ENCODE peak calls at places on chromosomes 13 and 19, in six cellular contexts. T is endodermal cell, Q is cardiac muscle cell, O is PC-9, B is testis, C is HAP-1. L is an unnamed sample.

GRCh38 chr13:94063096-94063495 is 416.4 kb downstream of the DCT start:
- DNase-seq in T (no peak), Q (no peak), O (no peak), B (no peak), C (no peak), L (no peak)

GRCh38 chr19:47035127-47035494 is 13.3 kb downstream of the TMEM160 start:
- DNase-seq in T (peak; percentile 82), Q (no peak), O (no peak), B (no peak), C (peak; percentile 60), L (no peak)

GRCh38 chr19:7851623-7852500 is 21.8 kb downstream of the EVI5L start:
- DNase-seq in T (no peak), Q (no peak), O (no peak), B (no peak), C (no peak), L (peak; percentile 71)

GRCh38 chr19:18310966-18311365 is 11.9 kb downstream of the LSM4 start:
- DNase-seq in T (no peak), Q (no peak), O (no peak), B (no peak), C (no peak), L (no peak)

GRCh38 chr13:62933809-62934208 is 1518.2 kb upstream of the PCDH20 start:
- DNase-seq in T (no peak), Q (no peak), O (no peak), B (no peak), C (no peak), L (peak; percentile 24)

GRCh38 chr19:51375504-51376221 is 3.2 kb upstream of the NKG7 start:
- DNase-seq in T (no peak), Q (no peak), O (no peak), B (no peak), C (no peak), L (peak; percentile 32)

GRCh38 chr19:41707871-41708371 is 505 bp upstream of the CEACAM5 start:
- DNase-seq in T (peak; percentile 13), Q (no peak), O (no peak), B (no peak), C (no peak), L (no peak)

GRCh38 chr13:38395505-38395803 is 45.8 kb downstream of the UFM1 start:
- DNase-seq in T (no peak), Q (no peak), O (no peak), B (no peak), C (no peak), L (no peak)

GRCh38 chr13:114019367-114019766 is 45.5 kb upstream of the C13orf46 start:
- DNase-seq in T (peak; percentile 78), Q (no peak), O (no peak), B (peak; percentile 63), C (no peak), L (no peak)

GRCh38 chr19:46920341-46920740 is 59.5 kb downstream of the ARHGAP35 start:
- DNase-seq in T (no peak), Q (no peak), O (no peak), B (no peak), C (no peak), L (no peak)

GRCh38 chr13:114219406-114219805 is 15.3 kb upstream of the CDC16 start:
- DNase-seq in T (peak; percentile 10), Q (peak; percentile 50), O (no peak), B (no peak), C (no peak), L (no peak)

GRCh38 chr19:16032509-16033135 is 43.7 kb upstream of the TPM4 start:
- DNase-seq in T (peak; percentile 26), Q (no peak), O (no peak), B (peak; percentile 15), C (no peak), L (no peak)

DNA sequence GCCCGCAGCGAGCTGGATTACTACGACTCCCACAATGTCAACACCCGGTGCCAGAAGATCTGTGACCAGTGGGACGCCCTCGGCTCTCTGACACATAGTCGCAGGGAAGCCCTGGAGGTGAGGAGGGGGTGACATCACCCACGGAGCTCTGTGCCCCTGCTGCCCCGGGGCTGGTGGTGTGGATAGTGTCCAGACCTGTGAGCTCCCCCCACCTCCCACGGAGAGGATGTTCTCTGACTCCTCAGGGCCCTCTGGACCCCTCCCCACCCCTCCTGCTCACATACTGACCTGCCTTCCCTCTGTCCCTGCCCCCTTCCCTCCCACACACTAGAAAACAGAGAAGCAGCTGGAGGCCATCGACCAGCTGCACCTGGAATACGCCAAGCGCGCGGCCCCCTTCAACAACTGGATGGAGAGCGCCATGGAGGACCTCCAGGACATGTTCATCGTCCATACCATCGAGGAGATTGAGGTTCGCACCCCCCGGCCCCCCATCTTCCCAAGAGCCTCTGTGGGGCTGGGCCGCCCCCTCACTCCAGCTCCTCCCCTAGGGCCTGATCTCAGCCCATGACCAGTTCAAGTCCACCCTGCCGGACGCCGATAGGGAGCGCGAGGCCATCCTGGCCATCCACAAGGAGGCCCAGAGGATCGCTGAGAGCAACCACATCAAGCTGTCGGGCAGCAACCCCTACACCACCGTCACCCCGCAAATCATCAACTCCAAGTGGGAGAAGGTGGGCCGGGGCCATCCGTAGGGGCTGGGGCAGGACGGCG is 20.5 kb downstream of the CAPN12 start:
- DNase-seq in T (no peak), Q (no peak), O (no peak), B (no peak), C (no peak), L (no peak)
- H3K4me1 ChIP-seq in T (peaks cover 24% of the 10 kb centered on the region), Q (peaks cover 15% of the 10 kb centered on the region), O (peaks cover 11% of the 10 kb centered on the region), B (peaks cover 44% of the 10 kb centered on the region), C (no peaks in the 10 kb centered on the region), L (peaks cover 37% of the 10 kb centered on the region)

DNA sequence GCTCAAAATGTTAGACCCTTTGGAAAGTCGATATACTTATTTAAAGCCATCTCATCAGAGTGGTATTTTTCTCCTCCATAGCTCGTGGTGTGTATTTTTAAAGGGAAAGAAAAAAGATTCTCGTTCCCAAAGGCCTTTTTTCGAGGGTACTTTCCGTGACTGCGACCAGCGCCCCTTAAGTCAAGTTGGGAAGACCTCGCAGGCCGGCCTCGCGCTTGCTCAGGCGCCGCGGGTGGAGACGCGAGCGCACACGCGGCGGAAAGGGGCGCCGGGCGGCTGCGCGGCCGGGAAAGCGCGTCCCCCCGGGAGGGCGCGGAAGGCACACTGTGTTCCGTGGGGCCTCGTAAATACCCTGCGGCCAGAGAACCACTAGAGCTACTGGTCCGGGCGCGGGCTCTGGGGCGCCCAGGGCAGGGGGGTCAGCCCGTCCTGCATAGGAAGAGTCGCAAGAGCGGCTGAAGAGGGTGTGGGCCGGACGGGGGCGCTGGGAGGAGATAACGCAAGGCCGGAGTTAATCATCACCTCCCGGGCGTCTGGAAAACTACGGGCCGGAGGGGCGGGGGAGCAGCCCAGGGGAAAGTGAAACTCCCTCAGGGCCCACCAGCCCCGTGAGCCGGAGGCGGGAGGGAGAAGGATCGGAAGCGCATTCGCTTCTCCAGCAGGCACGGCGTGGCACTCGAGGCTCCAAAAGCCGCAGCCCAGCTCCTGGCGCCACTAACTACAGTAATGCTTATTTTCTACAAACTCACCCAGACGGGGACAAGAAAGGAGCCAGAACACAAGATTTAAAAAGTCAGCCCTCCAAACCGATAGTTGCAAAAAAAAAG is 1.2 kb upstream of the WBP4 start:
- DNase-seq in T (peak; percentile 96), Q (peak; percentile 93), O (peak; percentile 76), B (peak; percentile 87), C (peak; percentile 84), L (peak; percentile 97)
- H3K4me1 ChIP-seq in T (peaks cover 12% of the 10 kb centered on the region), Q (peaks cover 16% of the 10 kb centered on the region), O (peaks cover 37% of the 10 kb centered on the region), B (peaks cover 28% of the 10 kb centered on the region), C (peaks cover 29% of the 10 kb centered on the region), L (peaks cover 8% of the 10 kb centered on the region)

DNA sequence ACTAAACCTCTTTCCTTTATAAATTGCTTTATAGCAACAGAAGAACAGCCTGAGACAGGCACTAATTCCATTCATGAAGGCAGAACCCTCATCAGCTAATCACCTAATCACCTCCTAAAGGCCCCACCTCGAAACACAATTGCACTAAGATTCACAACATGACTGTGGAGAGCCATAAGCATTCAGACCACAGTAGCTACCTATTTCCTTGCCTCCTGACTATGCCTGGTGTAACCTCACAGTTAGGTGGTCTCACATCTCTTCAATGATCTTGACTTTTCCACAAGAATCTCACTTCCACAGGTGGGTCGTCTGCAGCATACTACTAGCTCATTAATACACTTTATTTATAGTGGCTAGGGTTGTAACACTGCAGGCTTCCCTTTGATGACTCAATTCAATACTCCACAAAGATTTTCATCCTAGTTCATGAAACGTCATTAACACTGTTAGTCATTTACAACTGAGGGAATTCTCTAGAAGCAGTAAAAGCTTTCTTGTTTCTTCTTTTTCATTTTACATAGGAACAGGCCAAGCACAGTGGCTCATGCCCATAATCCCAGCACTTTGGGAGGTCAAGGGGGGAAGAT is 27.1 kb downstream of the STK24 start:
- DNase-seq in T (no peak), Q (no peak), O (no peak), B (no peak), C (no peak), L (no peak)
- H3K4me1 ChIP-seq in T (peaks cover 4% of the 10 kb centered on the region), Q (peaks cover 9% of the 10 kb centered on the region), O (peaks cover 15% of the 10 kb centered on the region), B (peaks cover 6% of the 10 kb centered on the region), C (peaks cover 5% of the 10 kb centered on the region), L (no peaks in the 10 kb centered on the region)

DNA sequence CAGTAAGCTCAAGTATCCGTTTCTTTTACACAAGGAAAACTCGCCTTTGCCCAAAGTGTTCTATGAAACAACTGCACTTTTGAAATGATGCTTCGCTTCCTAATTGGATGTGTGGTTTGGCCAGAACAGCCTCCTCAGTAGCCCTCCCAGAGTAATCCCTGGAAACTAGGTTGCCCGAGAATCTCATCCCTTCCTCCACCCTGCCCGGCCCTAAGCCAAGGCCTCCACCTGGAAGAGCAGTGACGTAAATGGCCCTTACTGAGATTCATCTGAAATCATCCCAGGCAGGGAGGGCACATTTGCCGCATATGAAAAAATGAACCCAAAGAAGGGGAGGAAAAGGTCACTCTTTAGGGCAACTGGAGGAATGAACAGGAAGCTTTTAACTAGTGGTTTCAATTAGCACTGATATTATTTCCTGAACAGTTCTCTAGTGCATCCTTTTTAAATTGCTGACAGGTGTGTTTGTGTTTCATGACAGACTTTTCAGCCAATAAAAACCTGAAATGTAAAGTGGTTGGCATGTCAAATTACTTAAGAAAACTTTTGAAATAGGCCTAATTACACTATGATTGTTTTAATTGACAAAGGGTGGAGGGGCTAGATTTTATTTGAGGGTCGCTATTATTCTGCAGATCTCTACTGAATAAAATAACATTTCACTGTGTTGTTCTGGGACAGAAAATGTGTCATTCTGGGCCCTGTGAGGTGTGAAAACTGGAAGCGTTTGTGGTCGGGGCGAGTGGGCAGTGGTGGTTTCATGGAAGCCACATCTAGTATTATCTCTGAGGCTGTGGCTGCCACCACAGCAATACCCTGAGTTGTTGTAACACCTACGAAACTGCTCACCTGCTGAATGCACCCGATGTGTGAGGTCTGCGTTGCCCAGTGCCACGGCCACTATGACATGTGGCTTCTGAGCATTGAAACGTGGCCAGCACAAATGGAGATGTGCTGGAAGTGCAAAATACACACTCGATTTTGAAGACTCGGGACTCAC is 112.1 kb downstream of the ZIC5 start:
- DNase-seq in T (no peak), Q (no peak), O (no peak), B (no peak), C (no peak), L (no peak)
- H3K4me1 ChIP-seq in T (no peaks in the 10 kb centered on the region), Q (no peaks in the 10 kb centered on the region), O (no peaks in the 10 kb centered on the region), B (no peaks in the 10 kb centered on the region), C (peaks cover 8% of the 10 kb centered on the region), L (no peaks in the 10 kb centered on the region)

L was measured in kidney.